ENCODE peak calls at places on chromosomes 1 and 21, in ten cellular contexts. P is neural progenitor cell, S is caudate nucleus, O is GM23338, V is heart left ventricle, X is SJSA1, Z is thyroid gland, U is IMR-90, A is breast epithelium, J is cardiac muscle cell. C is an unnamed sample.

GRCh38 chr1:56073614-56074356 is 505.6 kb downstream of the PLPP3 start:
- DNase-seq in Z (peak), S (no peak), P (no peak), J (no peak), A (no peak), U (peak), O (no peak), X (peak), V (peak), C (no peak)

GRCh38 chr21:29196021-29196663 is 65.7 kb downstream of the MAP3K7CL start:
- DNase-seq in O (peak), S (no peak), J (no peak), V (peak), Z (peak), U (peak), X (peak), P (no peak), A (no peak), C (no peak)

GRCh38 chr1:168136709-168137514 is at the start of gene GPR161:
- DNase-seq in Z (peak), P (peak), J (peak), X (peak), S (no peak), A (no peak), V (peak), U (peak), O (peak), C (no peak)

GRCh38 chr1:66372522-66373071 is 161.4 kb upstream of the SGIP1 start:
- DNase-seq in X (no peak), J (no peak), P (no peak), A (no peak), Z (no peak), U (no peak), V (no peak), O (no peak), S (no peak), C (no peak)

GRCh38 chr1:3366181-3367051 is 88.0 kb upstream of the ARHGEF16 start:
- DNase-seq in J (no peak), O (no peak), Z (peak), A (no peak), U (peak), S (peak), X (no peak), P (no peak), V (peak), C (no peak)

GRCh38 chr1:157371211-157371610 is 181.1 kb downstream of the FCRL5 start:
- DNase-seq in A (no peak), O (no peak), V (no peak), S (no peak), U (no peak), J (no peak), X (no peak), P (no peak), Z (no peak), C (no peak)

GRCh38 chr1:31013187-31013864 is 52.2 kb downstream of the PUM1 start:
- DNase-seq in S (no peak), A (no peak), V (no peak), P (no peak), J (no peak), X (no peak), Z (no peak), U (peak), O (no peak), C (no peak)

GRCh38 chr1:54571803-54572202 is 23.8 kb downstream of the ACOT11 start:
- DNase-seq in U (no peak), J (no peak), V (no peak), A (no peak), S (no peak), Z (no peak), P (peak), O (peak), X (no peak), C (no peak)

GRCh38 chr1:53683986-53684740 is 54.8 kb downstream of the GLIS1 start:
- DNase-seq in U (no peak), J (peak), Z (no peak), X (no peak), P (peak), O (peak), V (no peak), A (no peak), S (no peak), C (no peak)

GRCh38 chr1:62621907-62622306 is 24.6 kb downstream of the ANGPTL3 start:
- DNase-seq in V (no peak), O (no peak), J (no peak), U (peak), A (no peak), X (peak), P (no peak), Z (no peak), S (no peak), C (peak)

GRCh38 chr1:200215350-200215749 is 187.8 kb downstream of the NR5A2 start:
- DNase-seq in X (no peak), O (no peak), U (no peak), P (no peak), Z (no peak), S (no peak), J (no peak), A (no peak), V (no peak), C (no peak)

GRCh38 chr1:7429290-7429689 is 341.8 kb upstream of the VAMP3 start:
- DNase-seq in X (no peak), V (no peak), U (no peak), P (no peak), O (no peak), J (no peak), Z (no peak), A (no peak), S (no peak), C (no peak)

GRCh38 chr1:236982380-236982779 is 21.9 kb downstream of the MT1HL1 start:
- DNase-seq in U (no peak), P (no peak), J (peak), V (peak), X (no peak), A (no peak), O (no peak), Z (no peak), S (no peak), C (no peak)

GRCh38 chr1:218315638-218316037 is 29.5 kb upstream of the TGFB2 start:
- DNase-seq in V (no peak), X (peak), Z (no peak), S (no peak), P (no peak), U (peak), A (no peak), O (peak), J (no peak), C (no peak)

GRCh38 chr1:29671446-29671845 is 435.1 kb downstream of the PTPRU start:
- DNase-seq in J (no peak), S (no peak), V (no peak), X (peak), A (no peak), O (no peak), U (no peak), P (no peak), Z (no peak), C (no peak)

GRCh38 chr1:29671957-29672356 is 435.6 kb downstream of the PTPRU start:
- DNase-seq in S (no peak), P (no peak), X (no peak), A (no peak), O (no peak), J (no peak), V (no peak), U (no peak), Z (no peak), C (no peak)

GRCh38 chr1:29672416-29672815 is 436.1 kb downstream of the PTPRU start:
- DNase-seq in S (no peak), V (no peak), P (no peak), X (peak), J (no peak), A (no peak), O (no peak), U (no peak), Z (no peak), C (no peak)

GRCh38 chr1:29673669-29674624 is 437.6 kb downstream of the PTPRU start:
- DNase-seq in Z (no peak), J (no peak), U (no peak), V (no peak), X (peak), P (no peak), A (no peak), S (no peak), O (no peak), C (no peak)

DNA sequence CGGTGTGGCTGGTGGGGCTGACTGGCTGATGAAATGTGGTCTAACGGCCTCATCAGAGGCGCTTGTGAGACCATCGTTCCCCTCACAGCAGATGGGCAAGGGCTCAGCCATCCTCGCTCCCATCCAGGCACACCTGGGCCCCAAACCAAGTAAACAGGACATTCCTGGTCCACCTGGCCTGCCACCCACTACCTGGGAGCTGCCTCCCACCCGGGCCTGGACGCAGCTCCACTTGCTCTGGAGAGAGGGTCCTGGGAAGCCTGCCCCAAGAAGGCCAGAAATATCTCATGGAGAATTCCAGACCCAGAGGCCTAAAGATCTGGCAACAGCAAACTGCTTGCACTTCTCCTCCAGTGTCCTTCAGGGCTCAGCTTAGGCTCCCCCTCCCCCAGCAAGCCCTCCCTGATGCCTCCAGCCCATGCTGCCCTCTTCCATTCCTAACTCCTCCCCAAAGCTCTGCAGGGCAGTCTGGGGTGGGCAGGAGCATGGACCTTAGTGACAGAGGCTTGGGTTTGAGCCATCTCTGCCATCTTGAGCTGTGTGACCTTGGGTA is 436.7 kb downstream of the PTPRU start:
- DNase-seq in X (peak), O (no peak), Z (no peak), P (no peak), S (no peak), V (no peak), A (no peak), U (no peak), J (no peak), C (peak)
- H3K27ac ChIP-seq in X (no peak), O (no peak), Z (no peak), P (no peak), S (no peak), V (no peak), A (no peak), U (no peak), J (no peak), C (no peak)

DNA sequence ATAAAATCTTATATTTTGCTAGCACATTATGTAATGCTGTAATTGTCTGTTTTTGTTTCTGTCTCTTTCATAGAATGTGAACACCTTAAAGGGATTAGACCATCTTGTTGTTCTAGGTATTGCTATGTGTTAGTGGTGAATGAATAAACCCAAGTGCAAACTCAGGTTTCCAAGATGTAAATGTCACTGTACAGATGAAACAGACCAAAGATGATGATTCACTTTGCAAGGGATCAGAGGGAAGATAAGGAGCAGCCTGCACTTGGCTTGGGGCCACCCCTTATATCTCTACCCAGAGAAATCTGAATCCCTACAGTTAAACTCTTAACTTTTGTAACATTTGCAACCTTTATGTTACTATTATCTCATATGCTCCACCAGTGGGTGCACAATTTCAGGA is 25.4 kb downstream of the UROD start:
- DNase-seq in X (no peak), J (no peak), U (peak), P (no peak), S (no peak), O (no peak), Z (no peak), V (no peak), A (no peak), C (no peak)
- H3K27ac ChIP-seq in X (no peak), J (no peak), U (no peak), P (no peak), S (no peak), O (no peak), Z (no peak), V (no peak), A (no peak), C (no peak)

DNA sequence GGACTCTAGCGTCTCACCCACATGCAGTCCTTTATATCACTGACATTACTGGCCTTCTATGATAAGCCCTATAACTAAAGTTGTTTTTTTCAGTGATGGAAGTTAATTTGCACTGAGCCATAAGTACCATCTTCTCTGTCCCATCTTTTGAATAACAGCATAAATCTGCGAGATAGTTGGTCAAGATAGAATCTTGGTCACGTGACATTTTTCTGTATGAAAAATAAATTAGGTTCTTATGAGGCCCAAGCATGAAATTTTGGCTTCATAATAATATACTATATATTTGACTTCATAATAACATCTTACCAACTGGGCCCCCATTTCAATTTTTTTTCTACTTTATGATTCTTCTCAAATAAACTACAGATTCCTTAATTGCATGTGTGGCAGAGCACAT is 285.5 kb downstream of the KCNH1 start:
- DNase-seq in X (no peak), P (no peak), Z (no peak), V (no peak), A (no peak), O (no peak), J (no peak), S (no peak), U (no peak), C (no peak)
- H3K27ac ChIP-seq in X (no peak), P (no peak), Z (no peak), V (no peak), A (no peak), O (no peak), J (no peak), S (no peak), U (no peak), C (no peak)

GRCh38 chr1:184535191-184535970 is 148.6 kb downstream of the C1orf21 start:
- DNase-seq in V (no peak), Z (no peak), J (no peak), X (no peak), P (no peak), O (no peak), A (no peak), S (no peak), U (peak), C (no peak)
- H3K27ac ChIP-seq in V (peak), Z (peak), J (no peak), X (no peak), P (no peak), O (no peak), A (peak), S (no peak), U (no peak), C (no peak)

DNA sequence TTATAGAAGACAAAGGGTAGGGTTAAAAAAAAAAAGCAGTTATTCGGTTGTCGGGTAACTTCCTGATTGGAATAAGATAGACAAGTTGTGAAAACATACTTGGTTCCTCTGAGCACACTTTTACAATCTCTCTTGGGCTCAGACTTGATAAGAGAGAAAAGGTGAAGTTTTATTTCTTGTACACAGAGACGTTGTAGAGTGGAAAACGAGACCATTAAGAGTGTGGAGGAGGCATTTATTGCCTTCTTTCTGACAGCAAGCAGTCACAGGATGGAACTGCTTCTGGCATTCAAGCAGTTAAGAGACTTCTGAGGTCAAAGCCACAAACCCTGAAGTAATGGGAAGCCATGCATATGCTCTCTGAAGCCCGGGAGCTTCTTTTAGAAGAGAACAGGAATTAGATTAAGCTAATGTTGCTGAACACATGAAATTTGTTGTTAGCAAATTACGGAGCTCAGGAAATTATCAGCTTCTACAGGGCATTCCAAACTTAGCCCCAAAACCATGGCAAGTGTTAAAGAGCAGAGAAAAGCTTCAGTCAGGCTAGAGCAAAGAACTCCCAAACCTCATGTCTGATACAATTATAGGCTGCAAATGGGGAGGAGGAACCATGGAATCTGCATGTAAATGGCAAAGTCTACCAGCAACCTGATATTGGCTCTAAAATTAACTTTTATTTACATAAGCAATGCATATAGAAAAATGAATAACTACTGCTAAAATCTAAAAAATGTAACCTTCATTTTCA is 26.0 kb downstream of the S1PR1 start:
- DNase-seq in Z (no peak), S (no peak), X (no peak), O (peak), A (no peak), J (no peak), U (no peak), V (no peak), P (no peak), C (no peak)
- H3K27ac ChIP-seq in Z (no peak), S (no peak), X (no peak), O (no peak), A (no peak), J (peak), U (no peak), V (peak), P (no peak), C (no peak)

GRCh38 chr1:151164732-151165280 is 896 bp downstream of the LYSMD1 start:
- DNase-seq in S (no peak), X (no peak), O (no peak), A (no peak), U (peak), J (no peak), V (no peak), Z (no peak), P (no peak), C (peak)
- H3K27ac ChIP-seq in S (peak), X (no peak), O (peak), A (peak), U (peak), J (peak), V (peak), Z (peak), P (no peak), C (peak)

GRCh38 chr1:203772836-203773235 is 7.9 kb downstream of the LAX1 start:
- DNase-seq in O (peak), U (no peak), X (no peak), J (no peak), Z (no peak), P (no peak), S (no peak), A (no peak), V (no peak), C (no peak)
- H3K27ac ChIP-seq in O (no peak), U (no peak), X (no peak), J (no peak), Z (no peak), P (no peak), S (no peak), A (no peak), V (no peak), C (no peak)

DNA sequence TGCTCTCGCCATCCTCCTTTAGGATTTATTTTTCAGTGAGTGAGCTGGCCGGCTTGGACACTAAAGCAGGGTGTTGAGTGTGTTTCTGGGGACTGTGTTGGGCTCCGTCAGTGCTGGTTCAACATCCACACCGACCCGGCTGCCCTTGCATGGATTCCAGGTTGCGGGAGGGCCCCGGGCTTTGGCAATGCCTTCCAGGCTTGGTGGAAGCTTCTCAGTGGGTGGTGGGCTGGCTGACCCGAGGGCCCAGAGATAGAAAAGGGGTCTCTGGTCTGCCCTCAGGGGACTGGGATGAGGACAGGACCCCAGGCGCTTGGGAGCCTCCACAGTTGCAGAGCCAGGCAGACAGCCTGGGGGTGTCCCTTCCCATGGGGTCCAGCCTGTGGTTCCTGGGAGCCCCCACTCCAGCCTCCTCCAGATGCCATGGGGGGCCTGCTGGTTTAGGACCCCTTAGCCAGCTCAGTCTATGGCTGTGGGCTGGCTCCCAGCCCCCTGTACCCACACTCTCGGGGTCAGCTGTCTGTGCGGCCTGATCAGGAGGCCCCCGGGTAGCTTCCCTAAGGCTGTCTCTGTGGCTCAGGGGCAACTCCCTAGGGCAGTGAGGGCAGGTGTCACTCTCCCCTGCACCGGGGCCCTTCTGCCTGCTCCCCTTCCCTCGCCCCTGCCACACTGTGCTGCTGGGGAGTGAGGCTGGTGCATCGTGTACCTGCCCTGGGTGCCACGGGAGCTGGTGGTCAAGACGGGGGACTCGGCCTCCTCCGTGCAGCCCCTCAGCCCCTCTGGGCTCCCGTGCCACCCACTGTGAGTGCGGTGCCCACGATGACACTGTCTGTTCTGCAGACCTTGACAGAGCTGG is 16.5 kb downstream of the PDXK start:
- DNase-seq in P (no peak), Z (no peak), S (no peak), O (no peak), V (no peak), J (no peak), X (no peak), A (no peak), U (no peak), C (no peak)
- H3K27ac ChIP-seq in P (no peak), Z (no peak), S (peak), O (no peak), V (no peak), J (peak), X (no peak), A (peak), U (no peak), C (no peak)

GRCh38 chr1:162703708-162704107 is 71.4 kb downstream of the DDR2 start:
- DNase-seq in Z (no peak), A (no peak), J (no peak), S (no peak), U (no peak), O (no peak), V (peak), X (no peak), P (no peak), C (no peak)
- H3K27ac ChIP-seq in Z (no peak), A (no peak), J (no peak), S (no peak), U (no peak), O (no peak), V (no peak), X (no peak), P (no peak), C (no peak)

GRCh38 chr1:27584453-27584852 is 19.5 kb downstream of the AHDC1 start:
- DNase-seq in P (no peak), U (no peak), S (no peak), J (no peak), V (no peak), A (no peak), O (no peak), X (no peak), Z (no peak), C (no peak)
- H3K27ac ChIP-seq in P (no peak), U (no peak), S (no peak), J (peak), V (peak), A (peak), O (no peak), X (no peak), Z (no peak), C (no peak)